ENCODE peak calls at places on chromosomes 11 and 22, in ten cellular contexts. One of them, this sample, is unnamed.

GRCh38 chr11:130625907-130626306 is 177.5 kb downstream of the ADAMTS15 start:
- DNase-seq in NT2/D1: no peak
- DNase-seq in PC-9: no peak
- DNase-seq in BJ: no peak
- DNase-seq in left ventricle myocardium inferior: no peak
- DNase-seq in CD8-positive, alpha-beta memory T cell: no peak
- DNase-seq in body of pancreas: no peak
- DNase-seq in AG04450: no peak
- DNase-seq in brain microvascular endothelial cell: no peak
- DNase-seq in hepatocyte: no peak
- DNase-seq in this sample: no peak

GRCh38 chr22:42662114-42663021 is 13.2 kb upstream of the CYB5R3 start:
- DNase-seq in NT2/D1: peak
- DNase-seq in PC-9: peak
- DNase-seq in BJ: no peak
- DNase-seq in left ventricle myocardium inferior: peak
- DNase-seq in CD8-positive, alpha-beta memory T cell: peak
- DNase-seq in body of pancreas: peak
- DNase-seq in AG04450: no peak
- DNase-seq in brain microvascular endothelial cell: peak
- DNase-seq in hepatocyte: peak
- DNase-seq in this sample: peak

GRCh38 chr11:126491092-126491491 is 135.6 kb downstream of the ST3GAL4 start:
- DNase-seq in NT2/D1: no peak
- DNase-seq in PC-9: no peak
- DNase-seq in BJ: no peak
- DNase-seq in left ventricle myocardium inferior: no peak
- DNase-seq in CD8-positive, alpha-beta memory T cell: no peak
- DNase-seq in body of pancreas: no peak
- DNase-seq in AG04450: no peak
- DNase-seq in brain microvascular endothelial cell: no peak
- DNase-seq in hepatocyte: no peak
- DNase-seq in this sample: peak

GRCh38 chr11:128961645-128962044 is 19.0 kb upstream of the TP53AIP1 start:
- DNase-seq in NT2/D1: no peak
- DNase-seq in PC-9: no peak
- DNase-seq in BJ: no peak
- DNase-seq in left ventricle myocardium inferior: no peak
- DNase-seq in CD8-positive, alpha-beta memory T cell: no peak
- DNase-seq in body of pancreas: no peak
- DNase-seq in AG04450: no peak
- DNase-seq in brain microvascular endothelial cell: no peak
- DNase-seq in hepatocyte: no peak
- DNase-seq in this sample: no peak

GRCh38 chr11:102361100-102362021 is 14.3 kb downstream of the BIRC2 start:
- DNase-seq in NT2/D1: no peak
- DNase-seq in PC-9: no peak
- DNase-seq in BJ: no peak
- DNase-seq in left ventricle myocardium inferior: no peak
- DNase-seq in CD8-positive, alpha-beta memory T cell: peak
- DNase-seq in body of pancreas: no peak
- DNase-seq in AG04450: no peak
- DNase-seq in brain microvascular endothelial cell: no peak
- DNase-seq in hepatocyte: no peak
- DNase-seq in this sample: no peak

GRCh38 chr22:37517826-37518450 is 1.3 kb downstream of the CARD10 start:
- DNase-seq in NT2/D1: no peak
- DNase-seq in PC-9: no peak
- DNase-seq in BJ: no peak
- DNase-seq in left ventricle myocardium inferior: no peak
- DNase-seq in CD8-positive, alpha-beta memory T cell: no peak
- DNase-seq in body of pancreas: no peak
- DNase-seq in AG04450: no peak
- DNase-seq in brain microvascular endothelial cell: no peak
- DNase-seq in hepatocyte: no peak
- DNase-seq in this sample: peak

GRCh38 chr22:45997077-45997774 is 20.3 kb upstream of the WNT7B start:
- DNase-seq in NT2/D1: no peak
- DNase-seq in PC-9: peak
- DNase-seq in BJ: peak
- DNase-seq in left ventricle myocardium inferior: peak
- DNase-seq in CD8-positive, alpha-beta memory T cell: no peak
- DNase-seq in body of pancreas: peak
- DNase-seq in AG04450: peak
- DNase-seq in brain microvascular endothelial cell: peak
- DNase-seq in hepatocyte: peak
- DNase-seq in this sample: peak

GRCh38 chr11:110883266-110883665 is 171.0 kb upstream of the ARHGAP20 start:
- DNase-seq in NT2/D1: no peak
- DNase-seq in PC-9: no peak
- DNase-seq in BJ: no peak
- DNase-seq in left ventricle myocardium inferior: no peak
- DNase-seq in CD8-positive, alpha-beta memory T cell: no peak
- DNase-seq in body of pancreas: no peak
- DNase-seq in AG04450: no peak
- DNase-seq in brain microvascular endothelial cell: no peak
- DNase-seq in hepatocyte: no peak
- DNase-seq in this sample: no peak

GRCh38 chr22:42328130-42328821 is 57.8 kb upstream of the TCF20 start:
- DNase-seq in NT2/D1: no peak
- DNase-seq in PC-9: no peak
- DNase-seq in BJ: no peak
- DNase-seq in left ventricle myocardium inferior: no peak
- DNase-seq in CD8-positive, alpha-beta memory T cell: no peak
- DNase-seq in body of pancreas: no peak
- DNase-seq in AG04450: no peak
- DNase-seq in brain microvascular endothelial cell: no peak
- DNase-seq in hepatocyte: no peak
- DNase-seq in this sample: no peak

GRCh38 chr11:102197759-102198158 is 87.5 kb downstream of the YAP1 start:
- DNase-seq in NT2/D1: peak
- DNase-seq in PC-9: no peak
- DNase-seq in BJ: no peak
- DNase-seq in left ventricle myocardium inferior: no peak
- DNase-seq in CD8-positive, alpha-beta memory T cell: no peak
- DNase-seq in body of pancreas: no peak
- DNase-seq in AG04450: no peak
- DNase-seq in brain microvascular endothelial cell: no peak
- DNase-seq in hepatocyte: no peak
- DNase-seq in this sample: peak

GRCh38 chr22:20456064-20456721 is 18.6 kb upstream of the SCARF2 start:
- DNase-seq in NT2/D1: peak
- DNase-seq in PC-9: peak
- DNase-seq in BJ: no peak
- DNase-seq in left ventricle myocardium inferior: peak
- DNase-seq in CD8-positive, alpha-beta memory T cell: peak
- DNase-seq in body of pancreas: peak
- DNase-seq in AG04450: peak
- DNase-seq in brain microvascular endothelial cell: peak
- DNase-seq in hepatocyte: peak
- DNase-seq in this sample: peak

GRCh38 chr11:16402654-16403447 is 46.5 kb upstream of the SOX6 start:
- DNase-seq in NT2/D1: peak
- DNase-seq in PC-9: no peak
- DNase-seq in BJ: no peak
- DNase-seq in left ventricle myocardium inferior: no peak
- DNase-seq in CD8-positive, alpha-beta memory T cell: no peak
- DNase-seq in body of pancreas: no peak
- DNase-seq in AG04450: no peak
- DNase-seq in brain microvascular endothelial cell: no peak
- DNase-seq in hepatocyte: no peak
- DNase-seq in this sample: peak

GRCh38 chr22:23182289-23183106 is 2.2 kb downstream of the BCR start:
- DNase-seq in NT2/D1: no peak
- DNase-seq in PC-9: peak
- DNase-seq in BJ: no peak
- DNase-seq in left ventricle myocardium inferior: no peak
- DNase-seq in CD8-positive, alpha-beta memory T cell: peak
- DNase-seq in body of pancreas: no peak
- DNase-seq in AG04450: no peak
- DNase-seq in brain microvascular endothelial cell: no peak
- DNase-seq in hepatocyte: peak
- DNase-seq in this sample: peak

GRCh38 chr11:35365395-35365794 is 54.0 kb downstream of the SLC1A2 start:
- DNase-seq in NT2/D1: no peak
- DNase-seq in PC-9: no peak
- DNase-seq in BJ: no peak
- DNase-seq in left ventricle myocardium inferior: no peak
- DNase-seq in CD8-positive, alpha-beta memory T cell: no peak
- DNase-seq in body of pancreas: no peak
- DNase-seq in AG04450: no peak
- DNase-seq in brain microvascular endothelial cell: no peak
- DNase-seq in hepatocyte: no peak
- DNase-seq in this sample: no peak

GRCh38 chr11:123405123-123405592 is 24.9 kb upstream of the GRAMD1B start:
- DNase-seq in NT2/D1: no peak
- DNase-seq in PC-9: no peak
- DNase-seq in BJ: no peak
- DNase-seq in left ventricle myocardium inferior: peak
- DNase-seq in CD8-positive, alpha-beta memory T cell: no peak
- DNase-seq in body of pancreas: no peak
- DNase-seq in AG04450: no peak
- DNase-seq in brain microvascular endothelial cell: no peak
- DNase-seq in hepatocyte: no peak
- DNase-seq in this sample: peak

GRCh38 chr11:106242723-106243405 is 165.4 kb downstream of the AASDHPPT start:
- DNase-seq in NT2/D1: no peak
- DNase-seq in PC-9: no peak
- DNase-seq in BJ: no peak
- DNase-seq in left ventricle myocardium inferior: no peak
- DNase-seq in CD8-positive, alpha-beta memory T cell: no peak
- DNase-seq in body of pancreas: no peak
- DNase-seq in AG04450: no peak
- DNase-seq in brain microvascular endothelial cell: peak
- DNase-seq in hepatocyte: no peak
- DNase-seq in this sample: no peak

DNA sequence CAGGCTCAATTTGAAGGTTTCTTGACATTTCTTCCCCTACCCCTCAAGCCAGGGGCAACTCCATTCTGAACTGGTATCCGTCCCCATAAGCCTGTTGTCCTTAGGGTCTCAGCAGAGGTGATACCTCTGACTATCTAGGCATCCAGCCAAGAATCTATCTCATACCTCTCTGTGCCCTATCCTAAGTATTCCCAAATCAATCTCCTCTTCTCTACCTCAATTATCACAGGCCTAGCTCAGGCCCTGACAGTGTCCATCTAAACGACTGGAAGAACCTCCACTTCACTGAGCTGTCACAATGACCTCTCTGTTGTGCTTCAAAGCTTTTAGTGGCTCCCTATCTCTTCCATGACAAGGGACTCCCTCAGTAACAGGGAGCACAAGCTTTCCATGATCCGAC is 26.9 kb downstream of the HIRA start:
- DNase-seq in NT2/D1: no peak
- DNase-seq in PC-9: no peak
- DNase-seq in BJ: no peak
- DNase-seq in left ventricle myocardium inferior: no peak
- DNase-seq in CD8-positive, alpha-beta memory T cell: no peak
- DNase-seq in body of pancreas: no peak
- DNase-seq in AG04450: no peak
- DNase-seq in brain microvascular endothelial cell: no peak
- DNase-seq in hepatocyte: no peak
- DNase-seq in this sample: no peak
- H3K4me3 ChIP-seq in NT2/D1: no peak
- H3K4me3 ChIP-seq in PC-9: no peak
- H3K4me3 ChIP-seq in BJ: no peak
- H3K4me3 ChIP-seq in left ventricle myocardium inferior: no peak
- H3K4me3 ChIP-seq in CD8-positive, alpha-beta memory T cell: no peak
- H3K4me3 ChIP-seq in body of pancreas: no peak
- H3K4me3 ChIP-seq in AG04450: no peak
- H3K4me3 ChIP-seq in brain microvascular endothelial cell: no peak
- H3K4me3 ChIP-seq in hepatocyte: no peak
- H3K4me3 ChIP-seq in this sample: no peak

DNA sequence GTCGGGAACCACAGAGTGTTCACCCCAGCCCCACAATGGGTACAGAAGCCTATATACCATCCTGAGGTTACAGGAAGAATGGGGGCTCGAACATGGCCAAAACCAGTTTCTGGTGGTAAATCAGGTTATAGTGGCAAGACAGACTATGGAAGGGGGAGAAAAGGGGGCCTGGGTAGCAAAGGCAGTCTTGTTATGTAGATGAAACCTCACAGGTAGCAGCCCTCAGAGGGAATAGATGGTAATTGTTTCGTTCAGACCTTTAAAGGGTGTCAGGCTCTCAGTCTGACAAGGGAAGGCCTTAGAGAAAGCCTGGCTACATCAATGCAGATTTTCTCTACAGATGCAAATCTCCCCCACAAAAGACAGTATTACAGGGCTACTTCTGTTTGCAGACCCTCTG is 3.4 kb downstream of the CAPN1 start:
- DNase-seq in NT2/D1: peak
- DNase-seq in PC-9: no peak
- DNase-seq in BJ: no peak
- DNase-seq in left ventricle myocardium inferior: no peak
- DNase-seq in CD8-positive, alpha-beta memory T cell: no peak
- DNase-seq in body of pancreas: no peak
- DNase-seq in AG04450: no peak
- DNase-seq in brain microvascular endothelial cell: no peak
- DNase-seq in hepatocyte: no peak
- DNase-seq in this sample: peak
- H3K4me3 ChIP-seq in NT2/D1: no peak
- H3K4me3 ChIP-seq in PC-9: no peak
- H3K4me3 ChIP-seq in BJ: no peak
- H3K4me3 ChIP-seq in left ventricle myocardium inferior: no peak
- H3K4me3 ChIP-seq in CD8-positive, alpha-beta memory T cell: no peak
- H3K4me3 ChIP-seq in body of pancreas: no peak
- H3K4me3 ChIP-seq in AG04450: no peak
- H3K4me3 ChIP-seq in brain microvascular endothelial cell: no peak
- H3K4me3 ChIP-seq in hepatocyte: no peak
- H3K4me3 ChIP-seq in this sample: no peak

DNA sequence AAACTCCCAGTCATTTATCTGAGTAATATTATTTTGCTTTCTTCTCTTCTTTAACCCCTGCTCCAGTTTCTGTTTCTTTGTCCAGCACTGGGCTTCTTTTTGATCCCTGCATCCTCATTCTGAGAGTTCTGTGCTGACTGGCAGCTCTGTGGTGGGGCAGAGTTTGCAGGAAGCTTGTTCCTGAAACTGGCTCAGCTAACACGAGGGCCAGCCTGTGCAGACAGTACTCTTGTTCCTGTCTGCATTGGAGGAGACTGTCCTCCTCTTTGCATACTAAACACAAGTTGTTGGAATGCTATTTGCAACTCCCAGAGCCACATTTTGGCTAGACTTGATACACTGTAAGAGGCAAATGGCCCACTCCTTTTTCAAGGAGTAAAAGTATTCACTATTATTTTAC is 93.1 kb upstream of the HORMAD2 start:
- DNase-seq in NT2/D1: no peak
- DNase-seq in PC-9: no peak
- DNase-seq in BJ: no peak
- DNase-seq in left ventricle myocardium inferior: no peak
- DNase-seq in CD8-positive, alpha-beta memory T cell: no peak
- DNase-seq in body of pancreas: no peak
- DNase-seq in AG04450: no peak
- DNase-seq in brain microvascular endothelial cell: no peak
- DNase-seq in hepatocyte: no peak
- DNase-seq in this sample: no peak
- H3K4me3 ChIP-seq in NT2/D1: no peak
- H3K4me3 ChIP-seq in PC-9: no peak
- H3K4me3 ChIP-seq in BJ: no peak
- H3K4me3 ChIP-seq in left ventricle myocardium inferior: no peak
- H3K4me3 ChIP-seq in CD8-positive, alpha-beta memory T cell: no peak
- H3K4me3 ChIP-seq in body of pancreas: no peak
- H3K4me3 ChIP-seq in AG04450: no peak
- H3K4me3 ChIP-seq in brain microvascular endothelial cell: no peak
- H3K4me3 ChIP-seq in hepatocyte: no peak
- H3K4me3 ChIP-seq in this sample: no peak

GRCh38 chr22:49958961-49959781 is 1.4 kb upstream of the PIM3 start:
- DNase-seq in NT2/D1: no peak
- DNase-seq in PC-9: no peak
- DNase-seq in BJ: no peak
- DNase-seq in left ventricle myocardium inferior: peak
- DNase-seq in CD8-positive, alpha-beta memory T cell: no peak
- DNase-seq in body of pancreas: peak
- DNase-seq in AG04450: no peak
- DNase-seq in brain microvascular endothelial cell: peak
- DNase-seq in hepatocyte: no peak
- DNase-seq in this sample: no peak
- H3K4me3 ChIP-seq in NT2/D1: peak
- H3K4me3 ChIP-seq in PC-9: peak
- H3K4me3 ChIP-seq in BJ: peak
- H3K4me3 ChIP-seq in left ventricle myocardium inferior: peak
- H3K4me3 ChIP-seq in CD8-positive, alpha-beta memory T cell: peak
- H3K4me3 ChIP-seq in body of pancreas: peak
- H3K4me3 ChIP-seq in AG04450: peak
- H3K4me3 ChIP-seq in brain microvascular endothelial cell: no peak
- H3K4me3 ChIP-seq in hepatocyte: peak
- H3K4me3 ChIP-seq in this sample: peak